ENCODE peak calls at places on chromosomes 12 and 14, in six cellular contexts. V, R, N, A, T and X are unnamed samples.

GRCh38 chr14:96256420-96256819 is 410 bp downstream of the BDKRB1 start:
- DNase-seq in V (no peak), T (no peak), R (no peak), A (no peak), N (no peak), X (no peak)

GRCh38 chr14:104686624-104687517 is 2.5 kb upstream of the INF2 start:
- DNase-seq in A (no peak), T (no peak), N (no peak), R (no peak), V (no peak), X (no peak)

GRCh38 chr12:3680919-3681594 is 71.9 kb downstream of the CRACR2A start:
- DNase-seq in R (no peak), A (no peak), T (no peak), N (no peak), V (peak), X (no peak)

GRCh38 chr14:91063119-91063518 is 2.7 kb upstream of the RPS6KA5 start:
- DNase-seq in A (peak), T (peak), V (no peak), R (peak), N (no peak), X (no peak)

GRCh38 chr14:28746247-28746646 is 20.3 kb upstream of the FOXG1 start:
- DNase-seq in A (no peak), T (no peak), V (no peak), N (no peak), R (no peak), X (no peak)

GRCh38 chr12:46260153-46260912 is 8.5 kb downstream of the SLC38A1 start:
- DNase-seq in V (no peak), R (no peak), A (no peak), T (no peak), N (no peak), X (no peak)

GRCh38 chr14:104328607-104329006 is 190.2 kb downstream of the KIF26A start:
- DNase-seq in N (no peak), T (no peak), A (no peak), V (no peak), R (no peak), X (no peak)

GRCh38 chr12:82357845-82358199 is 365 bp downstream of the CCDC59 start:
- DNase-seq in A (no peak), R (no peak), N (peak), T (peak), V (no peak), X (no peak)

GRCh38 chr14:81990312-81990761 is 456.7 kb upstream of the SEL1L start:
- DNase-seq in R (peak), N (peak), V (peak), T (peak), A (peak), X (no peak)

GRCh38 chr14:34067587-34067986 is 116.7 kb upstream of the EGLN3 start:
- DNase-seq in A (no peak), R (no peak), N (no peak), V (no peak), T (no peak), X (no peak)

GRCh38 chr12:22971771-22972191 is 346.8 kb downstream of the ETNK1 start:
- DNase-seq in N (no peak), T (no peak), R (no peak), V (no peak), A (no peak), X (no peak)

GRCh38 chr12:124993568-124994434 is at the start of gene BRI3BP:
- DNase-seq in T (peak), V (peak), N (peak), R (no peak), A (no peak), X (peak)

GRCh38 chr14:75335588-75335987 is 57.0 kb downstream of the FOS start:
- DNase-seq in A (no peak), V (no peak), N (no peak), R (peak), T (no peak), X (no peak)

GRCh38 chr14:23366163-23366921 is 1.4 kb upstream of the EFS start:
- DNase-seq in V (peak), N (peak), T (no peak), A (no peak), R (no peak), X (no peak)

GRCh38 chr12:82627799-82628198 is 58.9 kb upstream of the TMTC2 start:
- DNase-seq in V (no peak), N (no peak), A (no peak), T (peak), R (no peak), X (no peak)

GRCh38 chr12:48615681-48616080 is 45.8 kb upstream of the LALBA start:
- DNase-seq in A (no peak), V (no peak), T (no peak), N (peak), R (no peak), X (no peak)

GRCh38 chr14:20631821-20632389 is 9.6 kb downstream of the OR6S1 start:
- DNase-seq in V (peak), N (peak), R (no peak), T (peak), A (no peak), X (no peak)

GRCh38 chr12:23631991-23632390 is 317.5 kb downstream of the SOX5 start:
- DNase-seq in A (no peak), V (no peak), T (no peak), R (no peak), N (no peak), X (no peak)

GRCh38 chr12:111440631-111441030 is 34.9 kb downstream of the SH2B3 start:
- DNase-seq in V (no peak), T (no peak), R (no peak), N (no peak), A (no peak), X (no peak)

GRCh38 chr12:111441107-111441928 is 35.6 kb downstream of the SH2B3 start:
- DNase-seq in T (no peak), N (no peak), V (no peak), R (no peak), A (no peak), X (no peak)

GRCh38 chr12:111439657-111440151 is 34.0 kb downstream of the SH2B3 start:
- DNase-seq in N (no peak), T (no peak), A (no peak), R (no peak), V (no peak), X (no peak)

GRCh38 chr12:111438501-111438900 is 32.8 kb downstream of the SH2B3 start:
- DNase-seq in R (no peak), A (no peak), T (no peak), V (no peak), N (no peak), X (no peak)

DNA sequence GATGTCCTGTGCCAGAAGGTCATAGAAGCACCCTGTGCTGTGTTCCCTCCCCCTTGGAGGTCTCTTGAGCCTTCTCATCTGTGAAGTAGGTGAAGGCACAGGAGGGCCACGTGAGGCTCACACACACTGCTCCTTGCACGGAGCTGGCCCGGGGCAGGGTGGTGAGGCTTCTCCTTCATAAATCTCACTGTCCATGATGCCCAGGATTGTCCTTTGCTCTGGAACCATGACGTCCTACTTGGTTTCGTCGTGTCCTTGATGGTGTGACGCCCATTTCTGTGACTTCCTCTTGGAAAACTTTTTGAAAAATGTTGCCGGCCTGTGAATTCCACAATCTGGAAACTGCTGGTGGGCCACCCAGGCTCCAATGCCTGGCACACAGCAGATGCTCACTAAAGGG is 34.4 kb downstream of the SH2B3 start:
- DNase-seq in V (no peak), T (no peak), A (no peak), N (no peak), R (no peak), X (no peak)
- TF ChIP-seq POLR2A in V (no peak), T (no peak), A (no peak), N (no peak), R (no peak), X (no peak)

DNA sequence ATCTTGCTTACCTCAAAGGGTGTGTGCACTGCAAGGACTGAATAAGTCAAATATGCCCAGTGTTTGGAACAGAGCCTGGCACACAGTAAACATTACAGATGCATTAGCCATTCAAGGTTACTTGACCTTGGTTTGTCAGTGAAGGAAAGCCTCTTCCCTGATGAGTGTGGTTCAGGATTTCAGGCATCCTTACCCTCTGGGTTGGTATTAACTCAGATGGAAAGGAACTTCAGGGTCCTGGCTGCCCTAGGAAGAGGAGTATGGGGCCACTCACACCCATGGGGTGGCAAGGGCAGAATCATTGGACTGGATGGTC is 4.1 kb upstream of the SMIM41 start:
- DNase-seq in N (no peak), V (no peak), T (no peak), R (no peak), A (no peak), X (no peak)
- TF ChIP-seq TAF1 in N (no peak), V (no peak), T (no peak), R (no peak), A (no peak), X (no peak)

DNA sequence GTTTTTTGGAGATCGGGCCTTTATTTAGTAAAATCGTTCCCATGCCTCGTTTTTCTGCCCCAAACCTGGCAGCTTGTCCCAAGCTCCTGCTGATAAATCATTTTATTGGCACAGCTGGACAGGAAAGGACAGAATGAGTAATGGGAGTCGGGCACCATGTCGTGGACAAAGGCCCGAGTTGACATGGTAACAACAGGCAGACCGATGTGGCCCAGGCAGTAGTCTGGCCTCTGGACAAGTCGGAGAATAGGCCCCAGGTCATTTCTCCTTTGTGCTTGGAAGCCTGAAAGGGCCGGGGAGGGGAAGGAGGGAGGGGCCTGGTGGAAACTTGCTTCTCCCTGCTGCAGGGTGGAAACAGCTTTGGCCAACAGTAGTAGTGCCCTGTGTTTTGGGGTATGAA is 234.9 kb downstream of the SUDS3 start:
- DNase-seq in V (no peak), T (no peak), R (no peak), N (no peak), A (no peak), X (no peak)
- TF ChIP-seq POLR2AphosphoS5 in V (no peak), T (no peak), R (no peak), N (no peak), A (no peak), X (no peak)

DNA sequence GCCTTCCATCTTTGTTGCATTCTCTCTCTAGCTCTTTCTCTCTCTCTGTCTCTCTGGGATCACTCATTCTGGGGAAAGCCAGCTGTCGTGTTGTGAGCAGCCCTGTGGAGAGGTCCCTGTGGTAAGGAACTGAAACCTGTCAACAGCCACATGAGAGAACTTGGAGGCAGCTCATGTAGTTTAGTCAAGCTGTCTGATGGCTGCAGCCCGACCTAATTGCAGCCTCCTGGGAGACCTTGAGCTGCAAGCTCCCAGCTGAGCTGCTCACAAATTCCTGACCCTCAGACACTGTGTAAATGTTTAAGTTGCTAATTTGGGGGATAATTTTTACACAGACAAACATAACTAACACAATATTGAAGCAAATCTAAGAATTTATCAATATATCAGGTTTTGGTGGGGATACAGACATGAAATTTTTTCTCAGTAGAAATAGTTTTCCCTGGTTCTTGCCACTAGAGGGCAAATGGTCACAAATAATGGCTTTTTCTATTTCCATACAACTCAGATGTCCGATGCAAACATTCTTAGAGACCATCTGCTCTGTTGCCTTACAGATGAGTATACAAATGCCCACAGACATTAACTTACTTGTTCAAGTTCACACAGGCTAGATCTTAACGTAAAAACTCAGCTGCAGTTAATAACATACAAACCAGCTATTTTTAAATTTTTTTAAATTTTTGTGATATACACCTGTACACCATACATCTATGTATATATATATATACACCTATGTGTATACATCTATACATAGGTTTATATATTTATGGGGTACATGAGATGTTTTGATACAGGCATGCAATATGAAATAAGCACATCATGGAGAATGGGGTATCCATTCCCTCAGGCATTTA is 15.5 kb upstream of the KRR1 start:
- DNase-seq in A (no peak), R (peak), N (peak), T (peak), V (no peak), X (peak)
- TF ChIP-seq POLR2A in A (no peak), R (no peak), N (no peak), T (no peak), V (no peak), X (no peak)

GRCh38 chr12:121570467-121571283 is 10.1 kb downstream of the KDM2B start:
- DNase-seq in V (no peak), T (no peak), R (no peak), A (no peak), N (no peak), X (no peak)
- TF ChIP-seq TAF1 in V (no peak), T (no peak), R (no peak), A (no peak), N (no peak), X (no peak)

GRCh38 chr12:89882051-89882450 is 173.4 kb upstream of the ATP2B1 start:
- DNase-seq in R (peak), V (no peak), A (no peak), T (no peak), N (no peak), X (no peak)

GRCh38 chr12:89884917-89885316 is 176.3 kb upstream of the ATP2B1 start:
- DNase-seq in A (no peak), T (no peak), N (no peak), R (no peak), V (no peak), X (no peak)

GRCh38 chr12:89882757-89883156 is 174.1 kb upstream of the ATP2B1 start:
- DNase-seq in T (no peak), A (no peak), R (no peak), N (no peak), V (no peak), X (no peak)

GRCh38 chr12:89884365-89884915 is 175.8 kb upstream of the ATP2B1 start:
- DNase-seq in R (no peak), V (no peak), A (no peak), N (no peak), T (no peak), X (no peak)

DNA sequence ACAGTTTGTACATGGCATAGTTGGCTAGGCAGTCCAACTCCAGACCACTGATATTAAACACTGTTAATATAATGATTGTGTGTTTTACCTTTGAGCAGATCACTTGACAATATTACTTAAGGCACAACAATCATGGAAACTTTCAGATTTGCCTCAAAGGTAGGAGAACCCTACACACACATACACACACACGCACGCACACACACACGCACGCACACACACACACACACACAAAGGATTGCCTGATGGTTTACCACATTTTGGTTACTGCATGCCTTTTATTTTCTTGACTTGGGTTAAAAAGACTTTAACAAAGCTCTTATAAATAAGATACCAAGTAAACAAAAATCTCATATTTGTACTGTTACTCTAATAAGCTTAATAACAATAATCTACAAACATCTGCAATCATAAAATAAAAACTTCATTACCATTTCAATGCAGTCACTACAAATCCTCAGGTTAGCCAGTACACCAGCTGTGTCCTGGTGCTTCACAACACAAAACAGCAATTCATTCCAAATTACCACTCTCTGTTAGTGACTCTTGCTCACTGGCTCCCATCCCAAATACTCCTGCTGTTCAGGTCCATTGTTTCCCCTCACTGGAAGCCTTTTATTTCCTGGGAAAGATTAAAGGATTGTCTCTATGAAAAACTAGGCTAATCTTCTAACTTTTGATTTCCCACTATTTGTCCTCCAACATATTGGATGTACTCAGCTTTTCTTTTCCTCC is 175.2 kb upstream of the ATP2B1 start:
- DNase-seq in N (no peak), V (no peak), A (no peak), R (no peak), T (no peak), X (no peak)
- TF ChIP-seq POLR2AphosphoS5 in N (no peak), V (no peak), A (no peak), R (no peak), T (no peak), X (no peak)

GRCh38 chr12:127685476-127686234 is 581.3 kb upstream of the TMEM132C start:
- DNase-seq in N (no peak), R (no peak), T (no peak), V (no peak), A (no peak), X (no peak)

GRCh38 chr12:127688901-127689428 is 578.0 kb upstream of the TMEM132C start:
- DNase-seq in T (no peak), N (no peak), V (no peak), A (no peak), R (no peak), X (no peak)

DNA sequence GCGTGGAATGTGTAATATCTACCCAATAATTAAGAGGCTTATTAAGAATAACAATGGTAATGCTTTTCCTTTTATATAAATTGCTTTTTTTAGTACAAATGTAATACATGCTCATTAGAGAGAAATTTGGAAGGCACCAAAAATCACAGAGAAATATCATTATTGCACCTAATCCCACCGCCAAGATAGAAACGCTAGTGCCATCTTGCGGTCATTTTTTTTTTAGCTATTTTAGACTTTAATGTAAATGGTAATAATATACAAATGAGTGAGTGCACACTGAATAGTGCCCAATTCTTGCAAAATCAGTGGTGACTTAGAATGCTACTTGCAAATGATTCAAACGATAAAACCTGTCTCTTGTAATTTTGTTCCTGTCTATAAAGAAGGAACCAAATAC is 576.8 kb upstream of the TMEM132C start:
- DNase-seq in V (no peak), R (no peak), T (no peak), A (no peak), N (no peak), X (no peak)
- TF ChIP-seq POLR2A in V (no peak), R (no peak), T (no peak), A (no peak), N (no peak), X (no peak)

DNA sequence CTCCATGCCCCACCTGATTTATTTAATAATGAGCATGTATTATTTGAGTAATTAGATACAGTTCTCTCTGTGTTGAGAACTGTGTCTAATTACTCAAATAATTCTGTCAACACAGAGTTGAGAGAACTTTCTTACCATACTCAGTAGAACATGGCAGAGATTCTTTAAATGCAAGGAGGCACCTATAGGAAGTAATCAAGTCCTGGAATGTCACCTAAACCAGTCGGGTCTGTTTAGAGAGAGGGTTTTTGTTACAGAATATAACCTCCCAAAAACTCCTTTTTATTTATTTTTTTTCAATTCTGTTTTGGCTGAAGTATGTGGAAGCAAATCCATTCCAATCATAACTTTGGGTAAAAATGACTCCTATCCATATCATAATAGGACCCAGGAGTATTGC is 37.5 kb upstream of the CIT start:
- DNase-seq in T (no peak), V (no peak), R (no peak), N (no peak), A (no peak), X (no peak)
- TF ChIP-seq TAF1 in T (no peak), V (no peak), R (no peak), N (no peak), A (no peak), X (no peak)

GRCh38 chr12:121656122-121656521 is 13.3 kb downstream of the MORN3 start:
- DNase-seq in A (no peak), N (no peak), V (no peak), R (no peak), T (no peak), X (no peak)
- TF ChIP-seq POLR2AphosphoS5 in A (no peak), N (no peak), V (no peak), R (no peak), T (no peak), X (no peak)

GRCh38 chr12:95494888-95495287 is 20.9 kb downstream of the METAP2 start:
- DNase-seq in V (no peak), A (no peak), T (no peak), R (no peak), N (no peak), X (no peak)
- TF ChIP-seq POLR2A in V (no peak), A (no peak), T (no peak), R (no peak), N (no peak), X (no peak)